ENCODE peak calls at places on chromosomes 7 and 10, in seven cellular contexts. Z is activated CD8-positive, alpha-beta memory T cell treated with anti-CD3 and anti-CD28 coated beads for 48 hours; X is nephron progenitor cell; M is ELF-1; T is C1 segment of cervical spinal cord; Q is choroid plexus epithelial cell; E is stimulated activated CD4-positive, alpha-beta T cell treated with anti-CD3 and anti-CD28 coated beads, Interleukin-12 subunit alpha, Interleukin-12 subunit beta, amount 100 ng/mL, for 4 hours. P is an unnamed sample.
A peak's percentile ranks its signal among the peaks of the same experiment; 100 is the strongest.

GRCh38 chr7:16999541-17000266 is 117.9 kb upstream of the AGR3 start:
- DNase-seq in T (no peak), X (no peak), Z (no peak), E (no peak), M (no peak), Q (no peak), P (no peak)

GRCh38 chr7:127650842-127651555 is 995 bp upstream of the SND1 start:
- DNase-seq in Z (no peak), X (no peak), Q (peak; percentile 62), E (no peak), M (peak; percentile 83), T (no peak), P (no peak)

GRCh38 chr10:67086324-67087139 is 160.7 kb downstream of the LRRTM3 start:
- DNase-seq in Z (no peak), Q (no peak), E (no peak), X (no peak), T (no peak), M (no peak), P (no peak)

GRCh38 chr7:151117565-151117964 is 31.3 kb downstream of the AGAP3 start:
- DNase-seq in Z (no peak), Q (no peak), T (no peak), E (no peak), X (no peak), M (no peak), P (no peak)

GRCh38 chr7:53383131-53383530 is 347.7 kb downstream of the POM121L12 start:
- DNase-seq in M (no peak), Q (no peak), E (no peak), X (no peak), T (no peak), Z (no peak), P (no peak)

GRCh38 chr7:152335900-152336571 is 99.8 kb downstream of the KMT2C start:
- DNase-seq in Z (no peak), Q (peak; percentile 53), X (no peak), M (no peak), T (no peak), E (no peak), P (no peak)

GRCh38 chr7:125125315-125125714 is 195.7 kb upstream of the POT1 start:
- DNase-seq in E (no peak), Q (no peak), M (no peak), X (no peak), Z (no peak), T (no peak), P (no peak)

GRCh38 chr10:132547421-132547861 is 9.9 kb downstream of the INPP5A start:
- DNase-seq in M (no peak), X (no peak), Z (no peak), T (no peak), E (no peak), Q (no peak), P (no peak)

GRCh38 chr10:110335314-110336064 is 30.8 kb upstream of the SMNDC1 start:
- DNase-seq in Q (no peak), X (no peak), T (no peak), Z (no peak), E (no peak), M (no peak), P (no peak)

GRCh38 chr10:95660283-95660682 is 3.8 kb upstream of the ALDH18A1 start:
- DNase-seq in Q (peak; percentile 50), E (no peak), T (no peak), X (no peak), M (no peak), Z (no peak), P (no peak)

GRCh38 chr10:33534455-33534854 is 200.0 kb upstream of the NRP1 start:
- DNase-seq in Z (no peak), M (no peak), Q (no peak), X (no peak), E (no peak), T (no peak), P (no peak)

GRCh38 chr7:1019789-1020610 is 24.3 kb upstream of the GPR146 start:
- DNase-seq in M (no peak), E (no peak), Q (no peak), X (no peak), T (no peak), Z (no peak), P (no peak)

GRCh38 chr7:25215694-25216335 is 12.5 kb downstream of the NPVF start:
- DNase-seq in M (peak; percentile 23), Z (no peak), E (no peak), Q (no peak), T (no peak), X (no peak), P (no peak)

GRCh38 chr7:31065840-31066239 is 13.7 kb downstream of the ADCYAP1R1 start:
- DNase-seq in X (no peak), Q (no peak), Z (no peak), T (no peak), M (no peak), E (no peak), P (no peak)

GRCh38 chr10:6200588-6201510 is 1.9 kb upstream of the PFKFB3 start:
- DNase-seq in Z (peak; percentile 30), Q (peak; percentile 49), X (peak; percentile 77), E (peak; percentile 18), T (no peak), M (peak; percentile 55), P (peak; percentile 62)

GRCh38 chr7:75772081-75773077 is at the start of gene CCL26:
- DNase-seq in M (no peak), T (no peak), Z (no peak), Q (peak; percentile 70), E (no peak), X (no peak), P (no peak)

GRCh38 chr10:70478191-70479160 is at the start of gene PALD1:
- DNase-seq in T (peak; percentile 57), E (peak; percentile 51), Q (peak; percentile 12), Z (no peak), M (peak; percentile 61), X (peak; percentile 81), P (no peak)

GRCh38 chr7:44408596-44408995 is 81.9 kb downstream of the NUDCD3 start:
- DNase-seq in Q (peak; percentile 62), M (peak; percentile 63), E (no peak), T (no peak), X (no peak), Z (no peak), P (no peak)

GRCh38 chr7:127396184-127396583 is 3.7 kb upstream of the ZNF800 start:
- DNase-seq in Q (peak; percentile 45), T (no peak), Z (no peak), E (no peak), X (no peak), M (no peak), P (no peak)

GRCh38 chr7:156504687-156505545 is 135.7 kb upstream of the RNF32 start:
- DNase-seq in E (no peak), Q (no peak), T (no peak), M (no peak), Z (no peak), X (no peak), P (no peak)

GRCh38 chr10:104076743-104077160 is 8.9 kb downstream of the COL17A1 start:
- DNase-seq in Q (peak; percentile 76), M (peak; percentile 85), Z (no peak), E (no peak), T (peak; percentile 41), X (no peak), P (peak; percentile 50)

GRCh38 chr7:1511829-1512422 is 7.7 kb upstream of the INTS1 start:
- DNase-seq in M (no peak), X (no peak), T (no peak), E (no peak), Q (no peak), Z (no peak), P (no peak)

GRCh38 chr7:18771834-18772566 is 276.5 kb downstream of the HDAC9 start:
- DNase-seq in M (no peak), X (no peak), Q (no peak), E (no peak), Z (no peak), T (no peak), P (no peak)

GRCh38 chr10:77604941-77605351 is 32.7 kb downstream of the KCNMA1 start:
- DNase-seq in M (peak; percentile 22), Z (no peak), X (no peak), Q (no peak), E (no peak), T (no peak), P (no peak)

GRCh38 chr10:29658984-29659769 is 24.4 kb upstream of the SVIL start:
- DNase-seq in X (no peak), Q (peak; percentile 100), T (no peak), E (peak; percentile 36), M (peak; percentile 56), Z (no peak), P (no peak)

GRCh38 chr7:74466196-74466813 is 12.6 kb downstream of the GTF2IRD1 start:
- DNase-seq in Z (no peak), X (no peak), M (no peak), Q (no peak), E (no peak), T (peak; percentile 30), P (no peak)

GRCh38 chr10:2917926-2918325 is 149.4 kb upstream of the PFKP start:
- DNase-seq in Q (no peak), Z (no peak), X (no peak), T (no peak), E (no peak), M (peak; percentile 75), P (no peak)

GRCh38 chr10:43258032-43258921 is 8.6 kb downstream of the RASGEF1A start:
- DNase-seq in Z (no peak), Q (no peak), M (no peak), E (no peak), X (peak; percentile 1), T (no peak), P (no peak)